ENCODE peak calls at places on chromosome 18, in eight cellular contexts. G, N, I, X, Q, Y, K and B are unnamed samples.

GRCh38 chr18:26992920-26993319 is 127.4 kb upstream of the AQP4 start:
- DNase-seq in K (no peak), Q (no peak), I (no peak), X (no peak), N (no peak), G (no peak), Y (no peak), B (no peak)

GRCh38 chr18:59238385-59238784 is 18.4 kb downstream of the GRP start:
- DNase-seq in X (no peak), Q (no peak), Y (no peak), N (no peak), K (no peak), I (no peak), G (no peak), B (no peak)

GRCh38 chr18:58716046-58716766 is 44.9 kb downstream of the MALT1 start:
- DNase-seq in I (peak), G (no peak), X (no peak), K (no peak), Y (no peak), Q (no peak), N (no peak), B (no peak)

GRCh38 chr18:644395-645004 is 13.0 kb upstream of the TYMS start:
- DNase-seq in G (no peak), K (no peak), N (no peak), X (no peak), Q (no peak), Y (no peak), I (no peak), B (no peak)

GRCh38 chr18:7950380-7951143 is 383.4 kb downstream of the PTPRM start:
- DNase-seq in I (no peak), Q (peak), X (no peak), K (no peak), N (peak), G (no peak), Y (no peak), B (no peak)

GRCh38 chr18:2002604-2003003 is 568.7 kb downstream of the METTL4 start:
- DNase-seq in I (no peak), Y (no peak), Q (no peak), K (no peak), G (no peak), N (no peak), X (no peak), B (no peak)

GRCh38 chr18:8699126-8699525 is 6.2 kb upstream of the MTCL1 start:
- DNase-seq in Y (no peak), K (no peak), X (no peak), G (no peak), Q (no peak), N (no peak), I (no peak), B (no peak)

GRCh38 chr18:54387631-54388030 is 29.9 kb downstream of the C18orf54 start:
- DNase-seq in I (no peak), G (no peak), Y (no peak), Q (no peak), X (no peak), K (no peak), N (no peak), B (no peak)

GRCh38 chr18:2905802-2906521 is 59.2 kb downstream of the EMILIN2 start:
- DNase-seq in K (peak), Q (peak), N (peak), I (peak), Y (no peak), X (peak), G (peak), B (peak)

GRCh38 chr18:41134426-41134825 is 820.6 kb upstream of the PIK3C3 start:
- DNase-seq in Y (no peak), I (no peak), Q (no peak), K (no peak), X (no peak), N (no peak), G (no peak), B (no peak)

GRCh38 chr18:44075038-44075437 is 605.6 kb upstream of the SETBP1 start:
- DNase-seq in Q (no peak), G (no peak), N (no peak), X (no peak), I (no peak), K (no peak), Y (no peak), B (no peak)

GRCh38 chr18:13543144-13543543 is 183.2 kb downstream of the FAM210A start:
- DNase-seq in K (no peak), G (no peak), Q (no peak), N (no peak), X (no peak), Y (no peak), I (no peak), B (no peak)

GRCh38 chr18:49723648-49724180 is 89.6 kb downstream of the ACAA2 start:
- DNase-seq in K (no peak), N (no peak), Q (peak), X (peak), I (peak), Y (no peak), G (no peak), B (no peak)

GRCh38 chr18:54767094-54767493 is 61.2 kb upstream of the RAB27B start:
- DNase-seq in N (peak), Y (no peak), G (no peak), Q (no peak), X (no peak), I (no peak), K (no peak), B (no peak)

GRCh38 chr18:75478996-75479870 is 51.7 kb upstream of the SMIM21 start:
- DNase-seq in Q (peak), N (no peak), I (no peak), K (peak), Y (no peak), G (no peak), X (no peak), B (peak)

GRCh38 chr18:61855127-61855991 is 37.4 kb downstream of the RNF152 start:
- DNase-seq in Q (no peak), N (no peak), K (peak), I (no peak), G (no peak), Y (no peak), X (no peak), B (no peak)

GRCh38 chr18:58269931-58270330 is 225.9 kb downstream of the NEDD4L start:
- DNase-seq in X (no peak), Q (peak), Y (peak), K (no peak), G (no peak), I (no peak), N (peak), B (no peak)

GRCh38 chr18:63120541-63121059 is 199.0 kb downstream of the BCL2 start:
- DNase-seq in X (no peak), G (no peak), Y (no peak), N (no peak), K (no peak), Q (no peak), I (no peak), B (no peak)
- TF ChIP-seq POLR2AphosphoS5 in X (no peak), G (no peak), Y (no peak), N (no peak), K (no peak), Q (no peak), I (no peak), B (no peak)

GRCh38 chr18:77206676-77207370 is 42.8 kb upstream of the GALR1 start:
- DNase-seq in X (no peak), K (no peak), N (no peak), Y (no peak), G (peak), Q (no peak), I (no peak), B (no peak)
- TF ChIP-seq POLR2AphosphoS5 in X (no peak), K (no peak), N (no peak), Y (no peak), G (no peak), Q (no peak), I (no peak), B (no peak)

DNA sequence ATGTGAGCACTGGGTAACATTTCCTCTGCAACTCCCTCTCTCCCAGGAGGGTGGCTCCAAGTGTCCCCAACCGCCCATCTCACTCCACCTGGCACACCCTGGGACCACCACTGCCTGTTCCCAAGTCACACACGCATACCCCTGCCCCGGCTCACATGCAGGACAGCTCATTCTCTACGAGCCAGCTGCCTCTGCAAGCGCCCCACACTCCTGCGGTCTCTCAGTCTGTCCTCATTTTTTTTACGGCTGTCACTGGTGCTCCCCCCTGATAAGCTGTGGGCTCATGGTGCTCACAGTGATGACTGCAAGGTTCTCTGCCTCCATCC is 30.8 kb downstream of the AFG3L2 start:
- DNase-seq in N (no peak), Y (no peak), X (no peak), K (no peak), G (peak), I (no peak), Q (no peak), B (no peak)
- TF ChIP-seq POLR2AphosphoS5 in N (no peak), Y (no peak), X (no peak), K (no peak), G (no peak), I (peak), Q (no peak), B (no peak)

DNA sequence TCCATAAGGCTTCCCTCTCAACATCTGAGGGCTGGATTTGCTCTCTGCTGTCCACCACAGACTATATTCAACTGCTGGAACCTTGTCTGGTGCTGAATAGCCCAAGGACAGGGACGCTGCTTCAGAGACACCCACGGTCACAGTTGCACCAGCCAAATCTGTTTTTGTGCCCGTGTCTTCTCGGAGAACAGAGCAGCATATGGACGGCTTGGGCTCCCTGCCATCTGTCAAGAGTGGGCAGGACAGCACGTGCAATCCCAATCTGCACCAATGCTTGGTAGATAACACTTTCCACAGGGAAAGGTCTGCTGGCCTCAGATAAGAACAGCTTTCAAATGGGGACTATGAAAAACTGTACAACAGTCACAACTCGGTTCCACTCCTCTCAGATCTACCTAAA is 466.1 kb downstream of the TGIF1 start:
- DNase-seq in K (no peak), I (no peak), X (no peak), G (no peak), Y (no peak), Q (no peak), N (no peak), B (no peak)
- TF ChIP-seq POLR2AphosphoS5 in K (no peak), I (no peak), X (no peak), G (no peak), Y (no peak), Q (no peak), N (no peak), B (no peak)

GRCh38 chr18:70135604-70136003 is 69.9 kb downstream of the RTTN start:
- DNase-seq in Q (no peak), Y (no peak), N (no peak), G (no peak), K (no peak), I (no peak), X (no peak), B (no peak)

GRCh38 chr18:70128271-70128670 is 77.2 kb downstream of the RTTN start:
- DNase-seq in K (no peak), Y (no peak), Q (no peak), I (no peak), X (no peak), G (no peak), N (no peak), B (no peak)

GRCh38 chr18:70127307-70127828 is 78.1 kb downstream of the RTTN start:
- DNase-seq in I (no peak), X (no peak), Y (no peak), K (no peak), G (no peak), Q (no peak), N (no peak), B (no peak)

GRCh38 chr18:70132999-70133398 is 72.5 kb downstream of the RTTN start:
- DNase-seq in N (no peak), Q (no peak), Y (peak), I (no peak), G (no peak), X (no peak), K (no peak), B (no peak)
- TF ChIP-seq POLR2AphosphoS5 in N (no peak), Q (no peak), Y (peak), I (no peak), G (peak), X (no peak), K (no peak), B (no peak)

DNA sequence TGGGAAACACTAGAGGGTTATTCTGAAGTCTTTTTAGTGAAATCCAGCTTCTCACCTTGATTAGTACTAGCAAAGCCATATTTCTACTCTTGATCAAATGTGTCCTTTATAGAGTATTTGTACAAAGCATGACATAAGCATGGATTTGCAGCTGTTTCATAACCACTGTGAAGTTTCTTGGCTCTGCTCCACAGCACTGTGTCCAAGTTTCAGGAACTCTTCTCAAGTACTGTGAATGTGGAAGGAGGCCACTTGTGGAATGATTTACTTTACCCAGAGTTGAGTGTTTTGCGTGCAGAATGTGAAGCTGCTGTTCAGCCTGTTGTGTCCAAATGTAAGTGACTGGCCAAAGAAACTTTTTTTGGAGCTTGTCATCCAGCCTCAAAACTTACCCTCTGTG is 16.2 kb upstream of the MAPRE2 start:
- DNase-seq in G (peak), K (no peak), X (peak), I (no peak), N (peak), Y (peak), Q (no peak), B (no peak)
- TF ChIP-seq POLR2AphosphoS5 in G (peak), K (no peak), X (peak), I (no peak), N (peak), Y (peak), Q (no peak), B (no peak)

GRCh38 chr18:63158676-63159291 is 160.8 kb downstream of the BCL2 start:
- DNase-seq in K (no peak), Y (no peak), X (no peak), N (no peak), G (no peak), Q (no peak), I (no peak), B (no peak)

GRCh38 chr18:63157293-63158011 is 162.1 kb downstream of the BCL2 start:
- DNase-seq in N (no peak), K (no peak), G (no peak), X (peak), I (no peak), Q (no peak), Y (no peak), B (no peak)

GRCh38 chr18:63159590-63159989 is 160.0 kb downstream of the BCL2 start:
- DNase-seq in K (no peak), I (no peak), Y (no peak), G (no peak), X (peak), Q (no peak), N (no peak), B (no peak)

GRCh38 chr18:63155910-63156773 is 163.4 kb downstream of the BCL2 start:
- DNase-seq in Y (no peak), Q (no peak), N (no peak), X (no peak), K (no peak), G (no peak), I (no peak), B (no peak)

GRCh38 chr18:63158012-63158631 is 161.4 kb downstream of the BCL2 start:
- DNase-seq in I (no peak), K (no peak), X (no peak), G (no peak), Q (no peak), N (no peak), Y (no peak), B (no peak)
- TF ChIP-seq POLR2AphosphoS5 in I (peak), K (no peak), X (no peak), G (no peak), Q (no peak), N (no peak), Y (no peak), B (no peak)

GRCh38 chr18:70452501-70452900 is 163.7 kb downstream of the SOCS6 start:
- DNase-seq in X (no peak), Q (no peak), G (no peak), I (no peak), Y (no peak), N (no peak), K (no peak), B (peak)
- TF ChIP-seq POLR2AphosphoS5 in X (no peak), Q (no peak), G (no peak), I (no peak), Y (no peak), N (no peak), K (no peak), B (no peak)

GRCh38 chr18:50839341-50839740 is 19.5 kb upstream of the MRO start:
- DNase-seq in K (no peak), X (no peak), I (no peak), N (no peak), Q (no peak), Y (no peak), G (no peak), B (no peak)

GRCh38 chr18:50844960-50845359 is 25.1 kb upstream of the MRO start:
- DNase-seq in K (no peak), N (no peak), G (no peak), Q (no peak), Y (no peak), I (no peak), X (no peak), B (no peak)

GRCh38 chr18:50844554-50844953 is 24.7 kb upstream of the MRO start:
- DNase-seq in K (no peak), Q (no peak), X (no peak), G (no peak), I (no peak), N (no peak), Y (no peak), B (no peak)

GRCh38 chr18:50836521-50836957 is 16.7 kb upstream of the MRO start:
- DNase-seq in K (no peak), G (no peak), Y (no peak), Q (no peak), I (no peak), X (no peak), N (no peak), B (no peak)

GRCh38 chr18:50839996-50840395 is 20.2 kb upstream of the MRO start:
- DNase-seq in N (no peak), G (no peak), X (no peak), Q (no peak), I (no peak), Y (no peak), K (no peak), B (no peak)
- TF ChIP-seq POLR2AphosphoS5 in N (no peak), G (no peak), X (no peak), Q (no peak), I (no peak), Y (no peak), K (no peak), B (no peak)